ENCODE peak calls at places on chromosomes 1 and 21, in five cellular contexts. One of them, this sample, is unnamed.
A peak's percentile ranks its signal among the peaks of the same experiment; 100 is the strongest.

GRCh38 chr1:169113613-169114119 is 7.2 kb downstream of the ATP1B1 start:
- DNase-seq in hepatocyte: no peak
- DNase-seq in left ventricle myocardium inferior: no peak
- DNase-seq in naive thymus-derived CD4-positive, alpha-beta T cell: no peak
- DNase-seq in testis: no peak
- DNase-seq in this sample: no peak

GRCh38 chr21:29256125-29256895 is 42.4 kb upstream of the BACH1 start:
- DNase-seq in hepatocyte: no peak
- DNase-seq in left ventricle myocardium inferior: no peak
- DNase-seq in naive thymus-derived CD4-positive, alpha-beta T cell: no peak
- DNase-seq in testis: no peak
- DNase-seq in this sample: no peak

GRCh38 chr1:100799954-100800612 is 80.5 kb downstream of the VCAM1 start:
- DNase-seq in left ventricle myocardium inferior: no peak
- DNase-seq in naive thymus-derived CD4-positive, alpha-beta T cell: no peak
- DNase-seq in testis: no peak
- DNase-seq in hepatocyte: peak; percentile 14
- DNase-seq in this sample: no peak

GRCh38 chr1:12501661-12502060 is 116.3 kb downstream of the DHRS3 start:
- DNase-seq in naive thymus-derived CD4-positive, alpha-beta T cell: no peak
- DNase-seq in left ventricle myocardium inferior: no peak
- DNase-seq in hepatocyte: no peak
- DNase-seq in testis: no peak
- DNase-seq in this sample: no peak

GRCh38 chr1:24374891-24375786 is 38.4 kb downstream of the STPG1 start:
- DNase-seq in naive thymus-derived CD4-positive, alpha-beta T cell: no peak
- DNase-seq in hepatocyte: no peak
- DNase-seq in left ventricle myocardium inferior: no peak
- DNase-seq in testis: no peak
- DNase-seq in this sample: no peak

GRCh38 chr1:7621334-7622219 is 149.5 kb upstream of the VAMP3 start:
- DNase-seq in left ventricle myocardium inferior: no peak
- DNase-seq in testis: peak; percentile 50
- DNase-seq in hepatocyte: no peak
- DNase-seq in naive thymus-derived CD4-positive, alpha-beta T cell: no peak
- DNase-seq in this sample: no peak

GRCh38 chr1:11826946-11827345 is 20.6 kb downstream of the NPPA start:
- DNase-seq in hepatocyte: no peak
- DNase-seq in testis: no peak
- DNase-seq in left ventricle myocardium inferior: no peak
- DNase-seq in naive thymus-derived CD4-positive, alpha-beta T cell: no peak
- DNase-seq in this sample: no peak

GRCh38 chr1:209585672-209586071 is 2.2 kb downstream of the CAMK1G start:
- DNase-seq in testis: peak; percentile 74
- DNase-seq in naive thymus-derived CD4-positive, alpha-beta T cell: no peak
- DNase-seq in left ventricle myocardium inferior: peak; percentile 55
- DNase-seq in hepatocyte: peak; percentile 83
- DNase-seq in this sample: no peak

GRCh38 chr1:81493102-81493864 is 307.5 kb upstream of the ADGRL2 start:
- DNase-seq in testis: no peak
- DNase-seq in hepatocyte: no peak
- DNase-seq in left ventricle myocardium inferior: no peak
- DNase-seq in naive thymus-derived CD4-positive, alpha-beta T cell: no peak
- DNase-seq in this sample: no peak
- H3K27ac ChIP-seq in testis: no peak overlapping the region
- H3K27ac ChIP-seq in hepatocyte: no peak overlapping the region
- H3K27ac ChIP-seq in left ventricle myocardium inferior: peak overlapping the region; percentile 86
- H3K27ac ChIP-seq in naive thymus-derived CD4-positive, alpha-beta T cell: no peak overlapping the region
- H3K27ac ChIP-seq in this sample: no peak overlapping the region

DNA sequence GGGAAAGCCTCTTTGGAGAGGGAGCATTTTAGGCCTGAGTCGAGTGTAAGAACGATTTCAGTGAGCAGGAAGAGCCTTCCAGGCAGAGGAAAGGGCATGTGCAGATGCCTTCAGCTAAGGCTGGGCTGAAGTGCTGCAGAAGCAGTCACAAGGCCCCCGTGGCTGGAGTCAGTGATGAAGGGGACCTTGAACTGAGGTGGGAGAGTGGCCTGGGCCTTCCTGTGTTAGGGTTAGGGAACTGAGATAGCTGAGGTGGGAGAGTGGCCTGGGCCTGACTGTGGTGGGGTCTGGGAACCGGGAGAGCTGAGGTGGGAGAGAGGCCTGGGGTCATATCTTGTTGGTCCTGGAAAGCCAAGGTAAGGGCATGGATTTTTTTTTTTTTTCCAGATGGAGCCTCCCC is 50.9 kb upstream of the ETV3 start:
- DNase-seq in testis: no peak
- DNase-seq in hepatocyte: no peak
- DNase-seq in naive thymus-derived CD4-positive, alpha-beta T cell: no peak
- DNase-seq in left ventricle myocardium inferior: no peak
- DNase-seq in this sample: no peak
- H3K27me3 ChIP-seq in testis: no peaks in the 10 kb centered on the region
- H3K27me3 ChIP-seq in hepatocyte: no peaks in the 10 kb centered on the region
- H3K27me3 ChIP-seq in naive thymus-derived CD4-positive, alpha-beta T cell: peaks cover 2% of the 10 kb centered on the region
- H3K27me3 ChIP-seq in left ventricle myocardium inferior: peaks cover 92% of the 10 kb centered on the region
- H3K27me3 ChIP-seq in this sample: peaks cover 3% of the 10 kb centered on the region

GRCh38 chr1:159775716-159776115 is 5.0 kb upstream of the DUSP23 start:
- DNase-seq in hepatocyte: no peak
- DNase-seq in testis: no peak
- DNase-seq in naive thymus-derived CD4-positive, alpha-beta T cell: no peak
- DNase-seq in left ventricle myocardium inferior: no peak
- DNase-seq in this sample: no peak

GRCh38 chr1:159765806-159766205 is 15.0 kb upstream of the DUSP23 start:
- DNase-seq in left ventricle myocardium inferior: no peak
- DNase-seq in hepatocyte: no peak
- DNase-seq in testis: no peak
- DNase-seq in naive thymus-derived CD4-positive, alpha-beta T cell: no peak
- DNase-seq in this sample: no peak

GRCh38 chr1:159774465-159774864 is 6.3 kb upstream of the DUSP23 start:
- DNase-seq in naive thymus-derived CD4-positive, alpha-beta T cell: no peak
- DNase-seq in testis: no peak
- DNase-seq in hepatocyte: no peak
- DNase-seq in left ventricle myocardium inferior: no peak
- DNase-seq in this sample: no peak

GRCh38 chr1:159771501-159771900 is 9.3 kb upstream of the DUSP23 start:
- DNase-seq in testis: no peak
- DNase-seq in hepatocyte: no peak
- DNase-seq in left ventricle myocardium inferior: no peak
- DNase-seq in naive thymus-derived CD4-positive, alpha-beta T cell: no peak
- DNase-seq in this sample: no peak
- H3K4me1 ChIP-seq in testis: no peaks in the 10 kb centered on the region
- H3K4me1 ChIP-seq in hepatocyte: no peaks in the 10 kb centered on the region
- H3K4me1 ChIP-seq in left ventricle myocardium inferior: peaks cover 14% of the 10 kb centered on the region
- H3K4me1 ChIP-seq in naive thymus-derived CD4-positive, alpha-beta T cell: no peaks in the 10 kb centered on the region
- H3K4me1 ChIP-seq in this sample: no peaks in the 10 kb centered on the region

GRCh38 chr1:211309617-211310016 is 17.0 kb upstream of the TRAF5 start:
- DNase-seq in hepatocyte: no peak
- DNase-seq in left ventricle myocardium inferior: no peak
- DNase-seq in testis: no peak
- DNase-seq in naive thymus-derived CD4-positive, alpha-beta T cell: no peak
- DNase-seq in this sample: no peak

DNA sequence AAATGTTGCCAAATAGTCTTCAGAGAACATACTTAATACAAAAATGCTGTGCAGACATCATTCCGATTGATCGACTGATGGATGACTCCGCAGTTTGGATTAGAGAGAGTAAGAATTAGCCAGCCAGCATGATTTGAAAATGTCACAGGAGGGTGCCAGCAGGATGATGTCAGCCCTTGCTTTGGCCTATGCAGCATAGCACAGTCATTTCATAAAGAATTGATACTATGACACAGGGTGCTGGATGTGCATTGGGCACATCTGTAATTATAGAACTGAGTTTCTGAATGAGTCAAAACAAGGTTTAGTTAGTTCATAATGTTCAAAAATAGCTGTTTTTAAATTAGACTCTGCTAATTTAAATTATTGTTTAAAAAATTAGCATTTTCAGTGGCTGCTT is 21.6 kb upstream of the TRAF5 start:
- DNase-seq in hepatocyte: no peak
- DNase-seq in naive thymus-derived CD4-positive, alpha-beta T cell: no peak
- DNase-seq in left ventricle myocardium inferior: no peak
- DNase-seq in testis: no peak
- DNase-seq in this sample: no peak
- H3K27ac ChIP-seq in hepatocyte: no peak overlapping the region
- H3K27ac ChIP-seq in naive thymus-derived CD4-positive, alpha-beta T cell: no peak overlapping the region
- H3K27ac ChIP-seq in left ventricle myocardium inferior: peak overlapping the region; percentile 32
- H3K27ac ChIP-seq in testis: no peak overlapping the region
- H3K27ac ChIP-seq in this sample: no peak overlapping the region

GRCh38 chr21:33067045-33067444 is 2.9 kb upstream of the OLIG1 start:
- DNase-seq in naive thymus-derived CD4-positive, alpha-beta T cell: no peak
- DNase-seq in left ventricle myocardium inferior: no peak
- DNase-seq in hepatocyte: no peak
- DNase-seq in testis: no peak
- DNase-seq in this sample: no peak

GRCh38 chr21:33069994-33070811 is at the start of gene OLIG1:
- DNase-seq in testis: peak; percentile 73
- DNase-seq in naive thymus-derived CD4-positive, alpha-beta T cell: peak; percentile 17
- DNase-seq in hepatocyte: peak; percentile 18
- DNase-seq in left ventricle myocardium inferior: peak; percentile 67
- DNase-seq in this sample: no peak

GRCh38 chr21:33069645-33069993 is 322 bp upstream of the OLIG1 start:
- DNase-seq in hepatocyte: no peak
- DNase-seq in naive thymus-derived CD4-positive, alpha-beta T cell: no peak
- DNase-seq in testis: no peak
- DNase-seq in left ventricle myocardium inferior: no peak
- DNase-seq in this sample: no peak

GRCh38 chr21:33069243-33069642 is 698 bp upstream of the OLIG1 start:
- DNase-seq in testis: no peak
- DNase-seq in left ventricle myocardium inferior: no peak
- DNase-seq in naive thymus-derived CD4-positive, alpha-beta T cell: no peak
- DNase-seq in hepatocyte: no peak
- DNase-seq in this sample: no peak

GRCh38 chr21:33067457-33067856 is 2.5 kb upstream of the OLIG1 start:
- DNase-seq in naive thymus-derived CD4-positive, alpha-beta T cell: no peak
- DNase-seq in left ventricle myocardium inferior: no peak
- DNase-seq in hepatocyte: no peak
- DNase-seq in testis: no peak
- DNase-seq in this sample: no peak
- H3K27me3 ChIP-seq in naive thymus-derived CD4-positive, alpha-beta T cell: peaks cover 8% of the 10 kb centered on the region
- H3K27me3 ChIP-seq in left ventricle myocardium inferior: peaks cover 99% of the 10 kb centered on the region
- H3K27me3 ChIP-seq in hepatocyte: peaks cover 90% of the 10 kb centered on the region
- H3K27me3 ChIP-seq in testis: no peaks in the 10 kb centered on the region
- H3K27me3 ChIP-seq in this sample: peaks cover 24% of the 10 kb centered on the region

GRCh38 chr21:38952890-38953289 is 147.2 kb downstream of the ETS2 start:
- DNase-seq in left ventricle myocardium inferior: no peak
- DNase-seq in hepatocyte: no peak
- DNase-seq in naive thymus-derived CD4-positive, alpha-beta T cell: no peak
- DNase-seq in testis: no peak
- DNase-seq in this sample: no peak
- H3K4me1 ChIP-seq in left ventricle myocardium inferior: peaks cover 29% of the 10 kb centered on the region
- H3K4me1 ChIP-seq in hepatocyte: peaks cover 44% of the 10 kb centered on the region
- H3K4me1 ChIP-seq in naive thymus-derived CD4-positive, alpha-beta T cell: no peaks in the 10 kb centered on the region
- H3K4me1 ChIP-seq in testis: no peaks in the 10 kb centered on the region
- H3K4me1 ChIP-seq in this sample: no peaks in the 10 kb centered on the region